ENCODE peak calls at places on chromosome X, in four cellular contexts. T is frontal cortex, U is ecto neural progenitor cell, Q is fibroblast of lung. K is an unnamed sample.

GRCh38 chrX:23626651-23627050 is 40.6 kb upstream of the PRDX4 start:
- DNase-seq in U (no peak), Q (no peak), T (no peak), K (no peak)

GRCh38 chrX:18354369-18355329 is at the start of gene SCML2:
- DNase-seq in Q (peak; percentile 46), U (peak; percentile 72), T (peak; percentile 39), K (no peak)

GRCh38 chrX:94401426-94401825 is 727.4 kb downstream of the FAM133A start:
- DNase-seq in Q (no peak), U (no peak), T (no peak), K (no peak)

GRCh38 chrX:40402771-40403533 is 177.8 kb upstream of the ATP6AP2 start:
- DNase-seq in U (no peak), T (peak; percentile 18), Q (peak; percentile 32), K (no peak)

GRCh38 chrX:14528629-14529287 is 578 bp upstream of the GLRA2 start:
- DNase-seq in U (peak; percentile 77), T (peak; percentile 0), Q (peak; percentile 55), K (peak; percentile 74)

GRCh38 chrX:74343970-74344622 is 40.1 kb downstream of the ZCCHC13 start:
- DNase-seq in T (peak; percentile 26), U (peak; percentile 60), Q (peak; percentile 97), K (peak; percentile 93)

GRCh38 chrX:107146670-107147069 is 28.0 kb upstream of the RBM41 start:
- DNase-seq in T (no peak), Q (peak; percentile 10), U (no peak), K (no peak)

GRCh38 chrX:11341274-11342256 is 48.4 kb downstream of the AMELX start:
- DNase-seq in T (no peak), Q (peak; percentile 91), U (no peak), K (peak; percentile 31)

GRCh38 chrX:134633832-134634231 is 24.4 kb downstream of the PLAC1 start:
- DNase-seq in U (no peak), T (no peak), Q (no peak), K (no peak)